ENCODE peak calls at places on chromosomes 1 and 21, in five cellular contexts. W is fibroblast of lung, F is breast epithelium, K is cardiac muscle cell, A is right atrium auricular region. V is an unnamed sample.

GRCh38 chr21:38930838-38931237 is 125.1 kb downstream of the ETS2 start:
- DNase-seq in A (peak; percentile 78), K (no peak), F (no peak), W (peak; percentile 92), V (no peak)

GRCh38 chr1:221074325-221074724 is 195.1 kb downstream of the HLX start:
- DNase-seq in W (no peak), F (no peak), K (no peak), A (no peak), V (no peak)

GRCh38 chr1:232335261-232335660 is 294.7 kb downstream of the SIPA1L2 start:
- DNase-seq in K (no peak), F (no peak), W (no peak), A (no peak), V (peak; percentile 30)

GRCh38 chr1:5595531-5596170 is 396.6 kb downstream of the NPHP4 start:
- DNase-seq in F (no peak), W (no peak), K (no peak), A (peak; percentile 28), V (no peak)

GRCh38 chr1:23371987-23372386 is 2.4 kb upstream of the ZNF436 start:
- DNase-seq in W (no peak), F (no peak), A (no peak), K (no peak), V (no peak)

GRCh38 chr1:76543495-76543894 is 323.8 kb upstream of the ST6GALNAC5 start:
- DNase-seq in F (no peak), W (no peak), K (no peak), A (no peak), V (no peak)

GRCh38 chr21:36784942-36785341 is 86.0 kb downstream of the SIM2 start:
- DNase-seq in A (no peak), W (no peak), F (no peak), K (no peak), V (no peak)

GRCh38 chr1:181423301-181423918 is 59.9 kb upstream of the CACNA1E start:
- DNase-seq in A (no peak), K (peak; percentile 74), F (no peak), W (peak; percentile 42), V (peak; percentile 18)

GRCh38 chr1:54456921-54457529 is 50.8 kb upstream of the SSBP3 start:
- DNase-seq in F (no peak), K (no peak), W (no peak), A (no peak), V (no peak)

GRCh38 chr1:43273708-43274107 is 3.9 kb downstream of the TMEM125 start:
- DNase-seq in K (no peak), A (no peak), F (no peak), W (no peak), V (no peak)

GRCh38 chr1:76303348-76303712 is 228.8 kb downstream of the ST6GALNAC3 start:
- DNase-seq in W (no peak), F (no peak), K (peak; percentile 52), A (no peak), V (no peak)

GRCh38 chr1:172507741-172508140 is 25.2 kb upstream of the SUCO start:
- DNase-seq in F (no peak), K (no peak), W (peak; percentile 5), A (no peak), V (no peak)

GRCh38 chr1:55870076-55870475 is 654.9 kb upstream of the USP24 start:
- DNase-seq in A (no peak), K (no peak), F (no peak), W (no peak), V (no peak)

GRCh38 chr1:82073659-82074058 is 272.9 kb downstream of the ADGRL2 start:
- DNase-seq in A (no peak), F (no peak), W (no peak), K (no peak), V (no peak)

GRCh38 chr1:13549521-13549920 is 34.1 kb upstream of the PDPN start:
- DNase-seq in A (no peak), F (no peak), K (no peak), W (no peak), V (no peak)

GRCh38 chr1:217965156-217965786 is 319.8 kb upstream of the RRP15 start:
- DNase-seq in F (no peak), W (no peak), A (no peak), K (no peak), V (no peak)

GRCh38 chr1:154859786-154860153 is 10.3 kb downstream of the KCNN3 start:
- DNase-seq in K (no peak), W (no peak), F (no peak), A (no peak), V (no peak)

GRCh38 chr1:162908780-162909179 is 47.8 kb upstream of the CCDC190 start:
- DNase-seq in W (peak; percentile 82), F (no peak), K (no peak), A (no peak), V (no peak)

GRCh38 chr21:33080776-33081175 is 10.8 kb downstream of the OLIG1 start:
- DNase-seq in F (no peak), A (no peak), W (no peak), K (no peak), V (no peak)

GRCh38 chr21:35840197-35840799 is 220.0 kb downstream of the SETD4 start:
- DNase-seq in K (peak; percentile 73), F (peak; percentile 51), W (peak; percentile 95), A (peak; percentile 69), V (peak; percentile 78)

GRCh38 chr1:153541641-153542569 is 1.2 kb upstream of the S100A5 start:
- DNase-seq in K (no peak), A (no peak), W (no peak), F (no peak), V (no peak)

DNA sequence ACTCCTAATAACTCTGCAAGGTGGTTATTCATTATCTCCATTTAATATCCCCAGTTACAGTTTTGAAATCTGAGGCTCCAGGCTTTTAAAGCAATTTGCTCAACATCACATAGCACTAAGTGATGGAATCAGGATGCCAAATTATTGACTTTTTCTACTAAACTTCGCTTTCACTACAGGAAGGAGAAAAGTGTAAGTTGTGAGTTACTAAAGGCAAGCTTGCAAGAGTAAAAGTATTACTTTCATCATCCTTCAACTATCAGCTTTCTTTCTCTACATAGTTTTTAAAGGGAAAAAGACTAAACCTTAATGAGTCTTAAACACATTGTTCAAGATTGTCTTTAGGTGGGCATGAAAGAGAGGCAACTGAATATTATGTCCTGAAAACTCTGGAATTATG is 1.8 kb downstream of the OSBPL9 start:
- DNase-seq in F (no peak), A (no peak), K (no peak), W (no peak), V (no peak)
- H3K4me1 ChIP-seq in F (peaks cover 3% of the 10 kb centered on the region), A (no peaks in the 10 kb centered on the region), K (peaks cover 13% of the 10 kb centered on the region), W (peaks cover 4% of the 10 kb centered on the region), V (peaks cover 28% of the 10 kb centered on the region)

DNA sequence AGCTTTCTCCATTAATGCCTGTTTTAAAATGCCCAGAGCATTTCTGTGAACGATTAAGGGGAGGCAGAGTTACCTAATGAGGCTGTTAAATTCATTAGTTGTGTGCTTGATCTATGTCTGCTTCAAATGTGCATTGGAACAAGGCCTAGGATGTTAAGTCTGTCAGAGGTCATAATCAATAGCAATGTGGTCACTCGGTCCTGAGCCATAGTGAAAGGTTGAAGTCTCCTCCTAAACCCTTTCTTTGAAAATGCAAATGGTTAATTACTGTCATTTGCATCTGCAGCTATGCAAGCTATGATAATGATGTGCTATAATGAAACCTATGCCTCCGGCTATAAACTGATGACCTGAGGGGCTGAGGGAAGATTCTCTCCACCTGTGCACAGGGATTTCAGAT is 114.2 kb upstream of the NR5A2 start:
- DNase-seq in W (no peak), A (no peak), F (no peak), K (no peak), V (no peak)
- H3K36me3 ChIP-seq in W (no peaks in the 10 kb centered on the region), A (no peaks in the 10 kb centered on the region), F (no peaks in the 10 kb centered on the region), K (no peaks in the 10 kb centered on the region), V (no peaks in the 10 kb centered on the region)

GRCh38 chr1:22280526-22280925 is 137.6 kb upstream of the WNT4 start:
- DNase-seq in F (no peak), W (no peak), A (no peak), K (no peak), V (no peak)
- H3K27me3 ChIP-seq in F (no peaks in the 10 kb centered on the region), W (peaks cover 12% of the 10 kb centered on the region), A (no peaks in the 10 kb centered on the region), K (peaks cover 26% of the 10 kb centered on the region), V (no peaks in the 10 kb centered on the region)

DNA sequence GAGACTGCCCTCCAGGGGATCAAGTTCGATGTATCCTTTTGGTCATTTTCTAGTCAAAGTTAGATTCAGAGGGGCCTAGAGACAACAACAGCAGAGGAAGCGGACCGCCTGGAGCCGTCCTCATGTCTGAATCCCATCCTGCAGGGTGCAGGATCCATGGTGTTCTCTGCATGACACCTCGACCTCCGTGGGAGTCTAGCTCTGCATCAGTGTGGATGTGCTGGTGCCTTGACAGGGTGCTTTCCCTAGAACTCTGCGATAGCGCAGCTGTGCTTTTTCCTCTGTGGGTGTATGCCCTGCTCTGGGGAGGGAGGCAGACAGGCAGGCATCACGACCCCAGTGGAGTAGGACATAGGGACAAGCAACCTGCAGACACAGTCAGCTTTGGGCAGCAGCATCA is 48.2 kb upstream of the A3GALT2 start:
- DNase-seq in K (no peak), F (no peak), W (no peak), A (no peak), V (no peak)
- H3K4me1 ChIP-seq in K (peaks cover 29% of the 10 kb centered on the region), F (peaks cover 12% of the 10 kb centered on the region), W (peaks cover 29% of the 10 kb centered on the region), A (no peaks in the 10 kb centered on the region), V (no peaks in the 10 kb centered on the region)

DNA sequence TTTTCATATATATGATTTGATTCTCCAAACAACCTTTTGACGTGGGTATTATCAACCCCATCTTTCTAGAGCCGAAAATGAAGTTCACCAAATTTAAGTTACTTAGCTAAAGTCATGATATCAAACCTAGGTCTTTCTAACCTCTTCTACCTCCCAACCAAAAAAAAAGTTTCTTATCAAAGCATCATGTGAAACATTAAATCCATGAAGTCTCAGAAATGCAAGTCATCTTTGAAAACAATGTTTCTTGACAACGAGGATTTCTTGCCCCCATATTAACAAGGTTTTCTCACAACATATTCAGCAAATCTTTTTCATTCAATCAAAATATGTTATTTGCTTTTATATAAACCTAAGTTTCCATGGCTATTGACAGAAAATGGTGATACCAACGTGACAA is 306.3 kb downstream of the SMYD3 start:
- DNase-seq in A (no peak), W (no peak), F (no peak), K (no peak), V (no peak)
- H3K36me3 ChIP-seq in A (no peaks in the 10 kb centered on the region), W (no peaks in the 10 kb centered on the region), F (no peaks in the 10 kb centered on the region), K (no peaks in the 10 kb centered on the region), V (no peaks in the 10 kb centered on the region)

GRCh38 chr1:152089014-152089674 is at the start of gene TCHHL1:
- DNase-seq in F (no peak), A (no peak), W (no peak), K (no peak), V (no peak)
- H3K27me3 ChIP-seq in F (peaks cover 4% of the 10 kb centered on the region), A (no peaks in the 10 kb centered on the region), W (peaks cover 3% of the 10 kb centered on the region), K (no peaks in the 10 kb centered on the region), V (peaks cover 18% of the 10 kb centered on the region)

V was measured in DND-41.